ENCODE peak calls at places on chromosomes 13 and 19, in nine cellular contexts. One of them, this sample, is unnamed.

GRCh38 chr19:495047-495439 is 1.2 kb upstream of the MADCAM1 start:
- DNase-seq in NCI-H774: no peak
- DNase-seq in nephron progenitor cell: no peak
- DNase-seq in GF-D8: no peak
- DNase-seq in fibroblast of lung: no peak
- DNase-seq in left colon: no peak
- DNase-seq in OCI-LY7: no peak
- DNase-seq in H54: no peak
- DNase-seq in RPMI8226: no peak
- DNase-seq in this sample: no peak

GRCh38 chr19:44512326-44513298 is 12.3 kb upstream of the ZNF180 start:
- DNase-seq in NCI-H774: no peak
- DNase-seq in nephron progenitor cell: peak
- DNase-seq in GF-D8: no peak
- DNase-seq in fibroblast of lung: peak
- DNase-seq in left colon: peak
- DNase-seq in OCI-LY7: peak
- DNase-seq in H54: peak
- DNase-seq in RPMI8226: peak
- DNase-seq in this sample: no peak

GRCh38 chr13:111363121-111363520 is 42.7 kb downstream of the TEX29 start:
- DNase-seq in NCI-H774: no peak
- DNase-seq in nephron progenitor cell: no peak
- DNase-seq in GF-D8: no peak
- DNase-seq in fibroblast of lung: no peak
- DNase-seq in left colon: no peak
- DNase-seq in OCI-LY7: no peak
- DNase-seq in H54: no peak
- DNase-seq in RPMI8226: no peak
- DNase-seq in this sample: no peak

GRCh38 chr13:29522044-29522685 is 73.3 kb downstream of the SLC7A1 start:
- DNase-seq in NCI-H774: no peak
- DNase-seq in nephron progenitor cell: no peak
- DNase-seq in GF-D8: no peak
- DNase-seq in fibroblast of lung: peak
- DNase-seq in left colon: no peak
- DNase-seq in OCI-LY7: no peak
- DNase-seq in H54: peak
- DNase-seq in RPMI8226: no peak
- DNase-seq in this sample: no peak

GRCh38 chr13:66780814-66781213 is 449.3 kb downstream of the PCDH9 start:
- DNase-seq in NCI-H774: no peak
- DNase-seq in nephron progenitor cell: no peak
- DNase-seq in GF-D8: no peak
- DNase-seq in fibroblast of lung: peak
- DNase-seq in left colon: no peak
- DNase-seq in OCI-LY7: no peak
- DNase-seq in H54: no peak
- DNase-seq in RPMI8226: no peak
- DNase-seq in this sample: no peak

GRCh38 chr13:100434010-100434763 is 154.4 kb downstream of the GGACT start:
- DNase-seq in NCI-H774: no peak
- DNase-seq in nephron progenitor cell: no peak
- DNase-seq in GF-D8: no peak
- DNase-seq in fibroblast of lung: peak
- DNase-seq in left colon: no peak
- DNase-seq in OCI-LY7: no peak
- DNase-seq in H54: peak
- DNase-seq in RPMI8226: no peak
- DNase-seq in this sample: no peak

GRCh38 chr13:23714672-23715071 is 144.5 kb downstream of the TNFRSF19 start:
- DNase-seq in NCI-H774: no peak
- DNase-seq in nephron progenitor cell: no peak
- DNase-seq in GF-D8: no peak
- DNase-seq in fibroblast of lung: no peak
- DNase-seq in left colon: no peak
- DNase-seq in OCI-LY7: no peak
- DNase-seq in H54: no peak
- DNase-seq in RPMI8226: no peak
- DNase-seq in this sample: no peak

GRCh38 chr13:28140433-28141125 is 2.2 kb downstream of the PAN3 start:
- DNase-seq in NCI-H774: no peak
- DNase-seq in nephron progenitor cell: no peak
- DNase-seq in GF-D8: no peak
- DNase-seq in fibroblast of lung: no peak
- DNase-seq in left colon: no peak
- DNase-seq in OCI-LY7: no peak
- DNase-seq in H54: no peak
- DNase-seq in RPMI8226: no peak
- DNase-seq in this sample: no peak

GRCh38 chr13:37905736-37906135 is 36.2 kb upstream of the TRPC4 start:
- DNase-seq in NCI-H774: no peak
- DNase-seq in nephron progenitor cell: no peak
- DNase-seq in GF-D8: no peak
- DNase-seq in fibroblast of lung: no peak
- DNase-seq in left colon: no peak
- DNase-seq in OCI-LY7: no peak
- DNase-seq in H54: no peak
- DNase-seq in RPMI8226: no peak
- DNase-seq in this sample: no peak

GRCh38 chr13:34430294-34430693 is 511.8 kb upstream of the NBEA start:
- DNase-seq in NCI-H774: no peak
- DNase-seq in nephron progenitor cell: no peak
- DNase-seq in GF-D8: no peak
- DNase-seq in fibroblast of lung: no peak
- DNase-seq in left colon: no peak
- DNase-seq in OCI-LY7: no peak
- DNase-seq in H54: no peak
- DNase-seq in RPMI8226: no peak
- DNase-seq in this sample: no peak

GRCh38 chr13:38008636-38009035 is 139.1 kb upstream of the TRPC4 start:
- DNase-seq in NCI-H774: no peak
- DNase-seq in nephron progenitor cell: no peak
- DNase-seq in GF-D8: no peak
- DNase-seq in fibroblast of lung: peak
- DNase-seq in left colon: peak
- DNase-seq in OCI-LY7: no peak
- DNase-seq in H54: no peak
- DNase-seq in RPMI8226: peak
- DNase-seq in this sample: peak

GRCh38 chr19:30390356-30390988 is 18.3 kb downstream of the ZNF536 start:
- DNase-seq in NCI-H774: no peak
- DNase-seq in nephron progenitor cell: no peak
- DNase-seq in GF-D8: no peak
- DNase-seq in fibroblast of lung: no peak
- DNase-seq in left colon: no peak
- DNase-seq in OCI-LY7: no peak
- DNase-seq in H54: no peak
- DNase-seq in RPMI8226: no peak
- DNase-seq in this sample: no peak

GRCh38 chr13:43874512-43875092 is 4.9 kb downstream of the CCDC122 start:
- DNase-seq in NCI-H774: no peak
- DNase-seq in nephron progenitor cell: no peak
- DNase-seq in GF-D8: no peak
- DNase-seq in fibroblast of lung: peak
- DNase-seq in left colon: no peak
- DNase-seq in OCI-LY7: peak
- DNase-seq in H54: no peak
- DNase-seq in RPMI8226: no peak
- DNase-seq in this sample: peak

GRCh38 chr19:41870401-41870873 is 6.6 kb upstream of the CD79A start:
- DNase-seq in NCI-H774: no peak
- DNase-seq in nephron progenitor cell: no peak
- DNase-seq in GF-D8: peak
- DNase-seq in fibroblast of lung: peak
- DNase-seq in left colon: no peak
- DNase-seq in OCI-LY7: no peak
- DNase-seq in H54: peak
- DNase-seq in RPMI8226: no peak
- DNase-seq in this sample: no peak

GRCh38 chr13:25232937-25233515 is 54.3 kb downstream of the MTMR6 start:
- DNase-seq in NCI-H774: no peak
- DNase-seq in nephron progenitor cell: no peak
- DNase-seq in GF-D8: peak
- DNase-seq in fibroblast of lung: peak
- DNase-seq in left colon: no peak
- DNase-seq in OCI-LY7: peak
- DNase-seq in H54: no peak
- DNase-seq in RPMI8226: peak
- DNase-seq in this sample: peak

GRCh38 chr19:55472463-55472862 is 4.0 kb upstream of the ZNF628 start:
- DNase-seq in NCI-H774: no peak
- DNase-seq in nephron progenitor cell: no peak
- DNase-seq in GF-D8: no peak
- DNase-seq in fibroblast of lung: peak
- DNase-seq in left colon: no peak
- DNase-seq in OCI-LY7: no peak
- DNase-seq in H54: peak
- DNase-seq in RPMI8226: no peak
- DNase-seq in this sample: no peak

GRCh38 chr19:31956771-31957170 is 388.6 kb upstream of the ZNF507 start:
- DNase-seq in NCI-H774: no peak
- DNase-seq in nephron progenitor cell: no peak
- DNase-seq in GF-D8: no peak
- DNase-seq in fibroblast of lung: peak
- DNase-seq in left colon: no peak
- DNase-seq in OCI-LY7: no peak
- DNase-seq in H54: no peak
- DNase-seq in RPMI8226: no peak
- DNase-seq in this sample: no peak

GRCh38 chr19:19040417-19040816 is 7.0 kb downstream of the ARMC6 start:
- DNase-seq in NCI-H774: no peak
- DNase-seq in nephron progenitor cell: no peak
- DNase-seq in GF-D8: no peak
- DNase-seq in fibroblast of lung: peak
- DNase-seq in left colon: no peak
- DNase-seq in OCI-LY7: no peak
- DNase-seq in H54: no peak
- DNase-seq in RPMI8226: no peak
- DNase-seq in this sample: no peak

GRCh38 chr19:48878219-48879024 is 6.2 kb downstream of the PPP1R15A start:
- DNase-seq in NCI-H774: no peak
- DNase-seq in nephron progenitor cell: no peak
- DNase-seq in GF-D8: peak
- DNase-seq in fibroblast of lung: peak
- DNase-seq in left colon: no peak
- DNase-seq in OCI-LY7: no peak
- DNase-seq in H54: no peak
- DNase-seq in RPMI8226: no peak
- DNase-seq in this sample: no peak

GRCh38 chr13:110913322-110913721 is 1.5 kb downstream of the ANKRD10 start:
- DNase-seq in NCI-H774: no peak
- DNase-seq in nephron progenitor cell: no peak
- DNase-seq in GF-D8: peak
- DNase-seq in fibroblast of lung: peak
- DNase-seq in left colon: peak
- DNase-seq in OCI-LY7: peak
- DNase-seq in H54: no peak
- DNase-seq in RPMI8226: peak
- DNase-seq in this sample: peak

GRCh38 chr19:16070366-16070990 is 5.8 kb upstream of the TPM4 start:
- DNase-seq in NCI-H774: no peak
- DNase-seq in nephron progenitor cell: no peak
- DNase-seq in GF-D8: peak
- DNase-seq in fibroblast of lung: no peak
- DNase-seq in left colon: peak
- DNase-seq in OCI-LY7: peak
- DNase-seq in H54: peak
- DNase-seq in RPMI8226: peak
- DNase-seq in this sample: no peak

GRCh38 chr19:13051581-13052165 is 51.0 kb downstream of the LYL1 start:
- DNase-seq in NCI-H774: peak
- DNase-seq in nephron progenitor cell: peak
- DNase-seq in GF-D8: no peak
- DNase-seq in fibroblast of lung: peak
- DNase-seq in left colon: peak
- DNase-seq in OCI-LY7: no peak
- DNase-seq in H54: no peak
- DNase-seq in RPMI8226: peak
- DNase-seq in this sample: peak

GRCh38 chr13:98265669-98266551 is 88.8 kb upstream of the RNF113B start:
- DNase-seq in NCI-H774: no peak
- DNase-seq in nephron progenitor cell: no peak
- DNase-seq in GF-D8: no peak
- DNase-seq in fibroblast of lung: peak
- DNase-seq in left colon: peak
- DNase-seq in OCI-LY7: no peak
- DNase-seq in H54: no peak
- DNase-seq in RPMI8226: no peak
- DNase-seq in this sample: no peak

GRCh38 chr13:99228737-99229691 is 28.4 kb downstream of the UBAC2 start:
- DNase-seq in NCI-H774: no peak
- DNase-seq in nephron progenitor cell: no peak
- DNase-seq in GF-D8: peak
- DNase-seq in fibroblast of lung: peak
- DNase-seq in left colon: no peak
- DNase-seq in OCI-LY7: peak
- DNase-seq in H54: peak
- DNase-seq in RPMI8226: no peak
- DNase-seq in this sample: no peak

GRCh38 chr19:37333457-37333856 is 37.4 kb upstream of the ZNF527 start:
- DNase-seq in NCI-H774: no peak
- DNase-seq in nephron progenitor cell: no peak
- DNase-seq in GF-D8: no peak
- DNase-seq in fibroblast of lung: no peak
- DNase-seq in left colon: no peak
- DNase-seq in OCI-LY7: no peak
- DNase-seq in H54: no peak
- DNase-seq in RPMI8226: no peak
- DNase-seq in this sample: no peak

GRCh38 chr13:98438246-98439135 is 138.4 kb downstream of the STK24 start:
- DNase-seq in NCI-H774: no peak
- DNase-seq in nephron progenitor cell: no peak
- DNase-seq in GF-D8: no peak
- DNase-seq in fibroblast of lung: no peak
- DNase-seq in left colon: no peak
- DNase-seq in OCI-LY7: no peak
- DNase-seq in H54: no peak
- DNase-seq in RPMI8226: no peak
- DNase-seq in this sample: no peak

GRCh38 chr13:113040031-113040430 is 65.6 kb upstream of the F7 start:
- DNase-seq in NCI-H774: no peak
- DNase-seq in nephron progenitor cell: no peak
- DNase-seq in GF-D8: no peak
- DNase-seq in fibroblast of lung: no peak
- DNase-seq in left colon: no peak
- DNase-seq in OCI-LY7: no peak
- DNase-seq in H54: no peak
- DNase-seq in RPMI8226: no peak
- DNase-seq in this sample: no peak

GRCh38 chr13:32850311-32851052 is 165.7 kb upstream of the KL start:
- DNase-seq in NCI-H774: no peak
- DNase-seq in nephron progenitor cell: peak
- DNase-seq in GF-D8: no peak
- DNase-seq in fibroblast of lung: no peak
- DNase-seq in left colon: no peak
- DNase-seq in OCI-LY7: no peak
- DNase-seq in H54: no peak
- DNase-seq in RPMI8226: no peak
- DNase-seq in this sample: no peak

GRCh38 chr13:105340061-105340606 is 1195.3 kb downstream of the EFNB2 start:
- DNase-seq in NCI-H774: no peak
- DNase-seq in nephron progenitor cell: no peak
- DNase-seq in GF-D8: no peak
- DNase-seq in fibroblast of lung: no peak
- DNase-seq in left colon: no peak
- DNase-seq in OCI-LY7: no peak
- DNase-seq in H54: no peak
- DNase-seq in RPMI8226: no peak
- DNase-seq in this sample: no peak

GRCh38 chr19:18771328-18772242 is 19.5 kb downstream of the COMP start:
- DNase-seq in NCI-H774: no peak
- DNase-seq in nephron progenitor cell: no peak
- DNase-seq in GF-D8: no peak
- DNase-seq in fibroblast of lung: no peak
- DNase-seq in left colon: no peak
- DNase-seq in OCI-LY7: peak
- DNase-seq in H54: no peak
- DNase-seq in RPMI8226: peak
- DNase-seq in this sample: no peak

GRCh38 chr19:32201661-32202060 is 143.7 kb upstream of the ZNF507 start:
- DNase-seq in NCI-H774: no peak
- DNase-seq in nephron progenitor cell: no peak
- DNase-seq in GF-D8: no peak
- DNase-seq in fibroblast of lung: no peak
- DNase-seq in left colon: no peak
- DNase-seq in OCI-LY7: no peak
- DNase-seq in H54: no peak
- DNase-seq in RPMI8226: no peak
- DNase-seq in this sample: no peak

This sample was measured in NCI-H1105 treated with DMSO at 0.1 percent for 48 hours.